ENCODE peak calls at places on chromosomes 4 and X, in nine cellular contexts. R is fibroblast of mammary gland, M is NCI-H2107, I is EH, A is NCI-H345, D is suprapubic skin, F is activated gamma-delta T cell treated with Interleukin-2 at 50 U/mL for 16 hours, G is NCI-H526, J is uterus. Y is an unnamed sample.

GRCh38 chr4:16048639-16049448 is 35.0 kb downstream of the PROM1 start:
- DNase-seq in R (no peak), M (no peak), I (no peak), A (no peak), D (no peak), F (no peak), G (no peak), J (no peak), Y (no peak)

GRCh38 chr4:1448589-1449420 is 42.6 kb upstream of the NKX1-1 start:
- DNase-seq in R (no peak), M (no peak), I (no peak), A (no peak), D (no peak), F (no peak), G (no peak), J (no peak), Y (no peak)

GRCh38 chrX:6184900-6185515 is 43.7 kb downstream of the NLGN4X start:
- DNase-seq in R (peak; percentile 11), M (no peak), I (no peak), A (peak; percentile 30), D (no peak), F (no peak), G (no peak), J (no peak), Y (no peak)

GRCh38 chr4:98338761-98339438 is 77.7 kb downstream of the RAP1GDS1 start:
- DNase-seq in R (no peak), M (no peak), I (no peak), A (no peak), D (no peak), F (no peak), G (no peak), J (no peak), Y (no peak)

GRCh38 chr4:122005064-122005755 is 53.4 kb upstream of the TRPC3 start:
- DNase-seq in R (no peak), M (no peak), I (peak; percentile 75), A (no peak), D (no peak), F (no peak), G (no peak), J (no peak), Y (no peak)

GRCh38 chrX:100680756-100681155 is 36.8 kb downstream of the SRPX2 start:
- DNase-seq in R (peak; percentile 25), M (no peak), I (peak; percentile 64), A (no peak), D (no peak), F (no peak), G (no peak), J (no peak), Y (no peak)

GRCh38 chr4:176256921-176257320 is 12.1 kb downstream of the ASB5 start:
- DNase-seq in R (no peak), M (no peak), I (peak; percentile 16), A (no peak), D (no peak), F (no peak), G (no peak), J (no peak), Y (no peak)

GRCh38 chr4:163233321-163233720 is 66.6 kb upstream of the NAF1 start:
- DNase-seq in R (no peak), M (no peak), I (no peak), A (no peak), D (no peak), F (no peak), G (no peak), J (no peak), Y (no peak)

GRCh38 chrX:129783176-129783776 is 3.5 kb downstream of the SASH3 start:
- DNase-seq in R (no peak), M (no peak), I (no peak), A (no peak), D (no peak), F (no peak), G (no peak), J (no peak), Y (no peak)

GRCh38 chrX:47723689-47724088 is 64.7 kb upstream of the UXT start:
- DNase-seq in R (no peak), M (no peak), I (no peak), A (no peak), D (no peak), F (no peak), G (no peak), J (no peak), Y (no peak)

GRCh38 chr4:22235798-22236197 is 280.1 kb downstream of the ADGRA3 start:
- DNase-seq in R (no peak), M (no peak), I (no peak), A (no peak), D (no peak), F (no peak), G (no peak), J (no peak), Y (no peak)

GRCh38 chr4:21469438-21470032 is 479.0 kb downstream of the KCNIP4 start:
- DNase-seq in R (peak; percentile 30), M (no peak), I (peak; percentile 20), A (peak; percentile 22), D (no peak), F (no peak), G (no peak), J (no peak), Y (no peak)

GRCh38 chr4:165512464-165512863 is 133.7 kb downstream of the CPE start:
- DNase-seq in R (no peak), M (no peak), I (no peak), A (no peak), D (no peak), F (no peak), G (no peak), J (no peak), Y (no peak)

GRCh38 chrX:16465081-16465876 is 184.7 kb upstream of the S100G start:
- DNase-seq in R (peak; percentile 78), M (no peak), I (peak; percentile 26), A (no peak), D (no peak), F (no peak), G (no peak), J (no peak), Y (no peak)

GRCh38 chr4:10625130-10625529 is 59.4 kb downstream of the CLNK start:
- DNase-seq in R (no peak), M (no peak), I (no peak), A (peak; percentile 86), D (no peak), F (no peak), G (no peak), J (no peak), Y (no peak)

GRCh38 chrX:135421537-135421931 is 210 bp upstream of the SMIM10L2A start:
- DNase-seq in R (peak; percentile 40), M (peak; percentile 24), I (peak; percentile 68), A (peak; percentile 93), D (peak; percentile 85), F (peak; percentile 83), G (peak; percentile 32), J (peak; percentile 84), Y (peak; percentile 80)

GRCh38 chr4:53830511-53830910 is 233.9 kb downstream of the CHIC2 start:
- DNase-seq in R (no peak), M (no peak), I (no peak), A (peak; percentile 1), D (no peak), F (no peak), G (no peak), J (no peak), Y (no peak)

GRCh38 chr4:31651541-31651940 is 931.4 kb downstream of the PCDH7 start:
- DNase-seq in R (no peak), M (no peak), I (no peak), A (no peak), D (no peak), F (no peak), G (no peak), J (no peak), Y (no peak)

GRCh38 chrX:78625292-78625909 is 33.7 kb downstream of the RTL3 start:
- DNase-seq in R (no peak), M (no peak), I (peak; percentile 9), A (no peak), D (no peak), F (no peak), G (no peak), J (no peak), Y (no peak)

GRCh38 chr4:131609039-131609438 is 1540.1 kb upstream of the PCDH10 start:
- DNase-seq in R (peak; percentile 25), M (no peak), I (no peak), A (no peak), D (no peak), F (no peak), G (no peak), J (no peak), Y (no peak)

Y was measured in CD8-positive, alpha-beta T cell.